ENCODE peak calls at places on chromosomes 16 and 17, in eight cellular contexts. One of them, this sample, is unnamed.

GRCh38 chr17:82297804-82298537 is 19.4 kb downstream of the CD7 start:
- DNase-seq in lower leg skin: peak; percentile 87
- DNase-seq in brain microvascular endothelial cell: peak; percentile 90
- DNase-seq in breast epithelium: peak; percentile 96
- DNase-seq in gastrocnemius medialis: peak; percentile 90
- DNase-seq in foreskin fibroblast: peak; percentile 96
- DNase-seq in CD8-positive, alpha-beta T cell: peak; percentile 86
- DNase-seq in lung: peak; percentile 90
- DNase-seq in this sample: peak; percentile 94

GRCh38 chr16:85357323-85357722 is 245.1 kb upstream of the CIBAR2 start:
- DNase-seq in lower leg skin: no peak
- DNase-seq in brain microvascular endothelial cell: no peak
- DNase-seq in breast epithelium: no peak
- DNase-seq in gastrocnemius medialis: no peak
- DNase-seq in foreskin fibroblast: no peak
- DNase-seq in CD8-positive, alpha-beta T cell: no peak
- DNase-seq in lung: no peak
- DNase-seq in this sample: no peak

GRCh38 chr16:27640277-27640600 is 90.3 kb downstream of the KATNIP start:
- DNase-seq in lower leg skin: peak; percentile 32
- DNase-seq in brain microvascular endothelial cell: no peak
- DNase-seq in breast epithelium: peak; percentile 43
- DNase-seq in gastrocnemius medialis: no peak
- DNase-seq in foreskin fibroblast: no peak
- DNase-seq in CD8-positive, alpha-beta T cell: no peak
- DNase-seq in lung: no peak
- DNase-seq in this sample: no peak

GRCh38 chr16:49150341-49150740 is 131.3 kb downstream of the CBLN1 start:
- DNase-seq in lower leg skin: no peak
- DNase-seq in brain microvascular endothelial cell: no peak
- DNase-seq in breast epithelium: no peak
- DNase-seq in gastrocnemius medialis: no peak
- DNase-seq in foreskin fibroblast: no peak
- DNase-seq in CD8-positive, alpha-beta T cell: no peak
- DNase-seq in lung: no peak
- DNase-seq in this sample: no peak

GRCh38 chr16:88576307-88576706 is 6.1 kb downstream of the ZC3H18 start:
- DNase-seq in lower leg skin: no peak
- DNase-seq in brain microvascular endothelial cell: no peak
- DNase-seq in breast epithelium: no peak
- DNase-seq in gastrocnemius medialis: no peak
- DNase-seq in foreskin fibroblast: no peak
- DNase-seq in CD8-positive, alpha-beta T cell: no peak
- DNase-seq in lung: no peak
- DNase-seq in this sample: no peak

GRCh38 chr16:3363793-3364192 is 8.1 kb downstream of the OR2C1 start:
- DNase-seq in lower leg skin: no peak
- DNase-seq in brain microvascular endothelial cell: no peak
- DNase-seq in breast epithelium: no peak
- DNase-seq in gastrocnemius medialis: no peak
- DNase-seq in foreskin fibroblast: no peak
- DNase-seq in CD8-positive, alpha-beta T cell: no peak
- DNase-seq in lung: no peak
- DNase-seq in this sample: no peak

GRCh38 chr16:63363738-63364137 is 1327.5 kb upstream of the CDH8 start:
- DNase-seq in lower leg skin: no peak
- DNase-seq in brain microvascular endothelial cell: no peak
- DNase-seq in breast epithelium: no peak
- DNase-seq in gastrocnemius medialis: no peak
- DNase-seq in foreskin fibroblast: no peak
- DNase-seq in CD8-positive, alpha-beta T cell: no peak
- DNase-seq in lung: no peak
- DNase-seq in this sample: no peak

GRCh38 chr16:2768403-2769089 is 8.5 kb downstream of the ELOB start:
- DNase-seq in lower leg skin: no peak
- DNase-seq in brain microvascular endothelial cell: no peak
- DNase-seq in breast epithelium: no peak
- DNase-seq in gastrocnemius medialis: no peak
- DNase-seq in foreskin fibroblast: no peak
- DNase-seq in CD8-positive, alpha-beta T cell: no peak
- DNase-seq in lung: no peak
- DNase-seq in this sample: no peak

GRCh38 chr16:31421587-31421986 is 6.6 kb downstream of the COX6A2 start:
- DNase-seq in lower leg skin: no peak
- DNase-seq in brain microvascular endothelial cell: no peak
- DNase-seq in breast epithelium: no peak
- DNase-seq in gastrocnemius medialis: peak; percentile 23
- DNase-seq in foreskin fibroblast: no peak
- DNase-seq in CD8-positive, alpha-beta T cell: no peak
- DNase-seq in lung: no peak
- DNase-seq in this sample: no peak

GRCh38 chr16:71568541-71568940 is 8.4 kb downstream of the TAT start:
- DNase-seq in lower leg skin: no peak
- DNase-seq in brain microvascular endothelial cell: no peak
- DNase-seq in breast epithelium: no peak
- DNase-seq in gastrocnemius medialis: no peak
- DNase-seq in foreskin fibroblast: no peak
- DNase-seq in CD8-positive, alpha-beta T cell: no peak
- DNase-seq in lung: no peak
- DNase-seq in this sample: peak; percentile 3

GRCh38 chr16:71567931-71568330 is 9.0 kb downstream of the TAT start:
- DNase-seq in lower leg skin: no peak
- DNase-seq in brain microvascular endothelial cell: no peak
- DNase-seq in breast epithelium: no peak
- DNase-seq in gastrocnemius medialis: no peak
- DNase-seq in foreskin fibroblast: no peak
- DNase-seq in CD8-positive, alpha-beta T cell: no peak
- DNase-seq in lung: no peak
- DNase-seq in this sample: no peak

GRCh38 chr16:71562552-71562951 is 14.3 kb downstream of the TAT start:
- DNase-seq in lower leg skin: no peak
- DNase-seq in brain microvascular endothelial cell: no peak
- DNase-seq in breast epithelium: no peak
- DNase-seq in gastrocnemius medialis: no peak
- DNase-seq in foreskin fibroblast: no peak
- DNase-seq in CD8-positive, alpha-beta T cell: no peak
- DNase-seq in lung: no peak
- DNase-seq in this sample: no peak

GRCh38 chr16:71564377-71564967 is 12.4 kb downstream of the TAT start:
- DNase-seq in lower leg skin: no peak
- DNase-seq in brain microvascular endothelial cell: no peak
- DNase-seq in breast epithelium: peak; percentile 19
- DNase-seq in gastrocnemius medialis: no peak
- DNase-seq in foreskin fibroblast: no peak
- DNase-seq in CD8-positive, alpha-beta T cell: no peak
- DNase-seq in lung: no peak
- DNase-seq in this sample: no peak

DNA sequence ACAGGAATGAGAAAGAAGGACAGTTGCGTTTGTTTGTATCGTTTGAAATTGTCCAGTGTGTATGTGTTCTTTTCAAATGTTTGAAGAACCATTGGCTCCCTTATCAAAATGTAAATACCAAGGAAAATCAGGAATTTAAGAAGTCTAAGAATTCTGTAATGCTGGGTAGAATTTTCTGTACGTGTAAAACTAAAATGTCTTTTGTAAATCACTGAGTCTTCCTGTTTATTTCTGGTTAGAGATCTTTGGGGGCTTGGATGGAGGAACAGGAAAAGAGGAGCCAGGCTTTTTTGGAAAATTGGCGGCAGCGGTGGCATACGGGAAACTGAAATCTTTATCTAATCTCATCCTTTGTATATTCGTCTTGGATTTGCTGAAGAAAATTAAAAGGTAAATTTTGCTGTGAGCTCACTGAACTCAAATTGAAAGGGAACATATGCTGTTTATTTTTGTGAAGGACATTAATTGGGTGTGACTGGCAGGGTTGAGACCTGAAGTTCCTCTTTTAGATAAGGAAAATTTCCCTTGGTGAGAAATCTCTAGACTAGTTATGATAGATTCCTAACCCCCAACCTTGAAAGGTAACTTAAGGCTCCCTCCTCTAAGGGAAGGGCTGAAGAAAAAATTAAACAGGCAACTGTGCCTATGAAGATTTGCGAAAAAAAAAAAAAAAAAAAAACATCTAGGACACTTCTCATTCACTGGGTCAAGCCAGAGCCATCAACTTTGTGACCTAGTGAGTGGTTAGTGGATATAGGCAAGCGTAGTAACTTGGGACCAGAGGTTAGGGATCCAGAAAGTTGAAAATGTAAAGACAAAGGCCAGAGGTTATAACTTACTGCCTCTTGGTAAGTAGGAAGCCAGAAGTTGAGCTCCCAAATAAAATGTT is 10.8 kb downstream of the TAT start:
- DNase-seq in lower leg skin: no peak
- DNase-seq in brain microvascular endothelial cell: no peak
- DNase-seq in breast epithelium: no peak
- DNase-seq in gastrocnemius medialis: no peak
- DNase-seq in foreskin fibroblast: no peak
- DNase-seq in CD8-positive, alpha-beta T cell: no peak
- DNase-seq in lung: no peak
- DNase-seq in this sample: no peak
- H3K4me3 ChIP-seq in lower leg skin: no peak overlapping the region
- H3K4me3 ChIP-seq in brain microvascular endothelial cell: no peak overlapping the region
- H3K4me3 ChIP-seq in breast epithelium: peak overlapping the region; percentile 65
- H3K4me3 ChIP-seq in gastrocnemius medialis: no peak overlapping the region
- H3K4me3 ChIP-seq in foreskin fibroblast: peak overlapping the region; percentile 79
- H3K4me3 ChIP-seq in CD8-positive, alpha-beta T cell: peak overlapping the region; percentile 66
- H3K4me3 ChIP-seq in lung: no peak overlapping the region
- H3K4me3 ChIP-seq in this sample: no peak overlapping the region

GRCh38 chr16:29651950-29652349 is 11.1 kb upstream of the SPN start:
- DNase-seq in lower leg skin: no peak
- DNase-seq in brain microvascular endothelial cell: no peak
- DNase-seq in breast epithelium: no peak
- DNase-seq in gastrocnemius medialis: no peak
- DNase-seq in foreskin fibroblast: no peak
- DNase-seq in CD8-positive, alpha-beta T cell: no peak
- DNase-seq in lung: no peak
- DNase-seq in this sample: no peak

GRCh38 chr16:29645699-29646187 is 17.3 kb upstream of the SPN start:
- DNase-seq in lower leg skin: no peak
- DNase-seq in brain microvascular endothelial cell: no peak
- DNase-seq in breast epithelium: no peak
- DNase-seq in gastrocnemius medialis: no peak
- DNase-seq in foreskin fibroblast: no peak
- DNase-seq in CD8-positive, alpha-beta T cell: no peak
- DNase-seq in lung: no peak
- DNase-seq in this sample: peak; percentile 2

GRCh38 chr16:29646947-29647346 is 16.1 kb upstream of the SPN start:
- DNase-seq in lower leg skin: no peak
- DNase-seq in brain microvascular endothelial cell: no peak
- DNase-seq in breast epithelium: no peak
- DNase-seq in gastrocnemius medialis: no peak
- DNase-seq in foreskin fibroblast: no peak
- DNase-seq in CD8-positive, alpha-beta T cell: no peak
- DNase-seq in lung: no peak
- DNase-seq in this sample: no peak

GRCh38 chr16:29653436-29653835 is 9.6 kb upstream of the SPN start:
- DNase-seq in lower leg skin: no peak
- DNase-seq in brain microvascular endothelial cell: no peak
- DNase-seq in breast epithelium: no peak
- DNase-seq in gastrocnemius medialis: no peak
- DNase-seq in foreskin fibroblast: no peak
- DNase-seq in CD8-positive, alpha-beta T cell: no peak
- DNase-seq in lung: no peak
- DNase-seq in this sample: no peak

GRCh38 chr16:29649560-29650494 is 13.2 kb upstream of the SPN start:
- DNase-seq in lower leg skin: no peak
- DNase-seq in brain microvascular endothelial cell: no peak
- DNase-seq in breast epithelium: no peak
- DNase-seq in gastrocnemius medialis: no peak
- DNase-seq in foreskin fibroblast: no peak
- DNase-seq in CD8-positive, alpha-beta T cell: no peak
- DNase-seq in lung: no peak
- DNase-seq in this sample: no peak
- TF ChIP-seq CTCF in lower leg skin: no peak
- TF ChIP-seq CTCF in brain microvascular endothelial cell: no peak
- TF ChIP-seq CTCF in breast epithelium: no peak
- TF ChIP-seq CTCF in gastrocnemius medialis: no peak
- TF ChIP-seq CTCF in foreskin fibroblast: no peak
- TF ChIP-seq CTCF in CD8-positive, alpha-beta T cell: no peak
- TF ChIP-seq CTCF in lung: no peak
- TF ChIP-seq CTCF in this sample: no peak

GRCh38 chr16:15699819-15700218 is 49.8 kb downstream of the NDE1 start:
- DNase-seq in lower leg skin: no peak
- DNase-seq in brain microvascular endothelial cell: no peak
- DNase-seq in breast epithelium: no peak
- DNase-seq in gastrocnemius medialis: no peak
- DNase-seq in foreskin fibroblast: no peak
- DNase-seq in CD8-positive, alpha-beta T cell: no peak
- DNase-seq in lung: no peak
- DNase-seq in this sample: no peak

GRCh38 chr16:15689290-15689689 is 39.2 kb downstream of the NDE1 start:
- DNase-seq in lower leg skin: no peak
- DNase-seq in brain microvascular endothelial cell: peak; percentile 24
- DNase-seq in breast epithelium: no peak
- DNase-seq in gastrocnemius medialis: no peak
- DNase-seq in foreskin fibroblast: no peak
- DNase-seq in CD8-positive, alpha-beta T cell: no peak
- DNase-seq in lung: no peak
- DNase-seq in this sample: peak; percentile 8

GRCh38 chr16:15690296-15690695 is 40.3 kb downstream of the NDE1 start:
- DNase-seq in lower leg skin: no peak
- DNase-seq in brain microvascular endothelial cell: peak; percentile 65
- DNase-seq in breast epithelium: no peak
- DNase-seq in gastrocnemius medialis: no peak
- DNase-seq in foreskin fibroblast: peak; percentile 45
- DNase-seq in CD8-positive, alpha-beta T cell: no peak
- DNase-seq in lung: no peak
- DNase-seq in this sample: peak; percentile 56

GRCh38 chr16:15691046-15691445 is 41.0 kb downstream of the NDE1 start:
- DNase-seq in lower leg skin: no peak
- DNase-seq in brain microvascular endothelial cell: no peak
- DNase-seq in breast epithelium: no peak
- DNase-seq in gastrocnemius medialis: no peak
- DNase-seq in foreskin fibroblast: no peak
- DNase-seq in CD8-positive, alpha-beta T cell: no peak
- DNase-seq in lung: no peak
- DNase-seq in this sample: no peak

DNA sequence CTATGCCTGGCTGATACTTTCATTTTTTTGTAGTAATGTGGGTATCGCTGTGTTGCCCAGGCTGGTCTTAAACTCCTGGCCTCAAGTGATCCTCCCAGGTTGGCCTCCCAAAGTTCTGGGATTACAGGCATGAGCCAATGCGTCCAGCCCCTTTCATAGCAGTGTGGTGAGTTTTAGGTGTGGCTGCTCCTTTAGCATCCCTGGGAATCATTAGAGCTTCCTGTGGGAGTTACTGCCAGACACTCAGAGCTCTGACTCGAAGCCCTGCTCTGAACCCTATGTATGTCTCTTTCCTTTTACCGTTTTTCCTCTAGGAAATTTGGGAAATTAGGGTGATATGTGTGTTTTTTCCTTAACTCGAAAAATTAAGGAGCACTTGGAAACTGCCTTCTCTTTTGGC is 44.5 kb downstream of the NDE1 start:
- DNase-seq in lower leg skin: no peak
- DNase-seq in brain microvascular endothelial cell: no peak
- DNase-seq in breast epithelium: no peak
- DNase-seq in gastrocnemius medialis: no peak
- DNase-seq in foreskin fibroblast: no peak
- DNase-seq in CD8-positive, alpha-beta T cell: no peak
- DNase-seq in lung: no peak
- DNase-seq in this sample: no peak
- H3K4me3 ChIP-seq in lower leg skin: no peak overlapping the region
- H3K4me3 ChIP-seq in brain microvascular endothelial cell: no peak overlapping the region
- H3K4me3 ChIP-seq in breast epithelium: no peak overlapping the region
- H3K4me3 ChIP-seq in gastrocnemius medialis: no peak overlapping the region
- H3K4me3 ChIP-seq in foreskin fibroblast: no peak overlapping the region
- H3K4me3 ChIP-seq in CD8-positive, alpha-beta T cell: no peak overlapping the region
- H3K4me3 ChIP-seq in lung: no peak overlapping the region
- H3K4me3 ChIP-seq in this sample: no peak overlapping the region

GRCh38 chr17:72764632-72765041 is 327.9 kb downstream of the SLC39A11 start:
- DNase-seq in lower leg skin: no peak
- DNase-seq in brain microvascular endothelial cell: peak; percentile 16
- DNase-seq in breast epithelium: no peak
- DNase-seq in gastrocnemius medialis: no peak
- DNase-seq in foreskin fibroblast: peak; percentile 30
- DNase-seq in CD8-positive, alpha-beta T cell: no peak
- DNase-seq in lung: no peak
- DNase-seq in this sample: peak; percentile 38
- TF ChIP-seq CTCF in lower leg skin: no peak
- TF ChIP-seq CTCF in brain microvascular endothelial cell: no peak
- TF ChIP-seq CTCF in breast epithelium: no peak
- TF ChIP-seq CTCF in gastrocnemius medialis: no peak
- TF ChIP-seq CTCF in foreskin fibroblast: no peak
- TF ChIP-seq CTCF in CD8-positive, alpha-beta T cell: no peak
- TF ChIP-seq CTCF in lung: no peak
- TF ChIP-seq CTCF in this sample: no peak

This sample was measured in astrocyte of the spinal cord.